ENCODE peak calls at places on chromosome 9, in four cellular contexts. Z, U, R and H are unnamed samples.

GRCh38 chr9:37859043-37859442 is 44.9 kb downstream of the SLC25A51 start:
- DNase-seq in Z (no peak), U (peak; percentile 10), R (no peak), H (no peak)

GRCh38 chr9:127437497-127438264 is 13.5 kb downstream of the ZNF79 start:
- DNase-seq in Z (no peak), U (no peak), R (no peak), H (no peak)

GRCh38 chr9:20044686-20045085 is 255.8 kb upstream of the SLC24A2 start:
- DNase-seq in Z (peak; percentile 28), U (no peak), R (no peak), H (no peak)

GRCh38 chr9:124309665-124310064 is 51.9 kb downstream of the NEK6 start:
- DNase-seq in Z (peak; percentile 98), U (peak; percentile 89), R (no peak), H (no peak)

GRCh38 chr9:1253098-1253979 is 203.2 kb downstream of the DMRT2 start:
- DNase-seq in Z (no peak), U (no peak), R (no peak), H (no peak)

GRCh38 chr9:85899388-85899787 is 41.6 kb upstream of the NAA35 start:
- DNase-seq in Z (no peak), U (no peak), R (no peak), H (no peak)

GRCh38 chr9:109602987-109603386 is 104.9 kb upstream of the PTPN3 start:
- DNase-seq in Z (peak; percentile 77), U (no peak), R (no peak), H (no peak)

GRCh38 chr9:34084562-34084961 is 35.9 kb upstream of the UBAP2 start:
- DNase-seq in Z (peak; percentile 39), U (no peak), R (no peak), H (no peak)

GRCh38 chr9:32677931-32678330 is 42.5 kb upstream of the TAF1L start:
- DNase-seq in Z (peak; percentile 61), U (no peak), R (no peak), H (no peak)

GRCh38 chr9:123611228-123611627 is 255.2 kb downstream of the CRB2 start:
- DNase-seq in Z (no peak), U (no peak), R (no peak), H (no peak)

GRCh38 chr9:130791279-130791894 is 43.7 kb upstream of the ABL1 start:
- DNase-seq in Z (no peak), U (no peak), R (no peak), H (no peak)

GRCh38 chr9:112130997-112131396 is 44.1 kb downstream of the SUSD1 start:
- DNase-seq in Z (no peak), U (no peak), R (no peak), H (no peak)

GRCh38 chr9:101388507-101388993 is 3.7 kb upstream of the BAAT start:
- DNase-seq in Z (no peak), U (no peak), R (no peak), H (no peak)

GRCh38 chr9:37324261-37324683 is 98.2 kb upstream of the GRHPR start:
- DNase-seq in Z (peak; percentile 47), U (no peak), R (no peak), H (no peak)

GRCh38 chr9:69081261-69081660 is 45.7 kb downstream of the FXN start:
- DNase-seq in Z (no peak), U (no peak), R (no peak), H (no peak)

GRCh38 chr9:97889941-97890557 is 32.3 kb downstream of the TRMO start:
- DNase-seq in Z (no peak), U (peak; percentile 46), R (peak; percentile 42), H (peak; percentile 51)

GRCh38 chr9:93231121-93231694 is 47.3 kb downstream of the WNK2 start:
- DNase-seq in Z (no peak), U (no peak), R (no peak), H (no peak)

GRCh38 chr9:89891221-89892052 is 286.6 kb downstream of the GADD45G start:
- DNase-seq in Z (no peak), U (no peak), R (no peak), H (no peak)

GRCh38 chr9:35684921-35685320 is 4.8 kb downstream of the TPM2 start:
- DNase-seq in Z (no peak), U (no peak), R (no peak), H (no peak)

GRCh38 chr9:82789155-82789824 is 273.7 kb downstream of the RASEF start:
- DNase-seq in Z (no peak), U (no peak), R (no peak), H (no peak)

GRCh38 chr9:17401858-17402257 is 177.0 kb upstream of the SH3GL2 start:
- DNase-seq in Z (peak; percentile 29), U (no peak), R (no peak), H (no peak)

GRCh38 chr9:135224921-135225541 is 137.6 kb downstream of the OLFM1 start:
- DNase-seq in Z (no peak), U (no peak), R (no peak), H (no peak)

GRCh38 chr9:82721596-82721995 is 341.3 kb downstream of the RASEF start:
- DNase-seq in Z (peak; percentile 64), U (no peak), R (no peak), H (no peak)

GRCh38 chr9:34508951-34509350 is 13.8 kb downstream of the ENHO start:
- DNase-seq in Z (no peak), U (no peak), R (no peak), H (no peak)

GRCh38 chr9:97038551-97038908 is 412 bp downstream of the CTSV start:
- DNase-seq in Z (no peak), U (no peak), R (no peak), H (no peak)

GRCh38 chr9:69089491-69089890 is 53.9 kb downstream of the FXN start:
- DNase-seq in Z (no peak), U (no peak), R (no peak), H (no peak)

GRCh38 chr9:123371228-123371584 is 15.2 kb downstream of the CRB2 start:
- DNase-seq in Z (no peak), U (no peak), R (no peak), H (no peak)

GRCh38 chr9:70746760-70747159 is 332.3 kb upstream of the KLF9 start:
- DNase-seq in Z (no peak), U (no peak), R (no peak), H (no peak)

GRCh38 chr9:126203313-126203712 is 123.3 kb upstream of the MVB12B start:
- DNase-seq in Z (no peak), U (no peak), R (no peak), H (no peak)

GRCh38 chr9:2459756-2460155 is 161.8 kb upstream of the VLDLR start:
- DNase-seq in Z (no peak), U (no peak), R (no peak), H (no peak)

GRCh38 chr9:110601098-110601497 is 21.6 kb upstream of the SVEP1 start:
- DNase-seq in Z (no peak), U (no peak), R (no peak), H (no peak)

GRCh38 chr9:29816954-29817703 is 2243.8 kb upstream of the C9orf72 start:
- DNase-seq in Z (no peak), U (no peak), R (no peak), H (no peak)

GRCh38 chr9:80437825-80438224 is 866.1 kb downstream of the TLE4 start:
- DNase-seq in Z (no peak), U (no peak), R (no peak), H (no peak)

GRCh38 chr9:15501179-15501578 is 9.6 kb downstream of the PSIP1 start:
- DNase-seq in Z (no peak), U (no peak), R (no peak), H (no peak)

GRCh38 chr9:86549434-86549833 is 195.2 kb upstream of the TUT7 start:
- DNase-seq in Z (peak; percentile 70), U (no peak), R (no peak), H (no peak)

DNA sequence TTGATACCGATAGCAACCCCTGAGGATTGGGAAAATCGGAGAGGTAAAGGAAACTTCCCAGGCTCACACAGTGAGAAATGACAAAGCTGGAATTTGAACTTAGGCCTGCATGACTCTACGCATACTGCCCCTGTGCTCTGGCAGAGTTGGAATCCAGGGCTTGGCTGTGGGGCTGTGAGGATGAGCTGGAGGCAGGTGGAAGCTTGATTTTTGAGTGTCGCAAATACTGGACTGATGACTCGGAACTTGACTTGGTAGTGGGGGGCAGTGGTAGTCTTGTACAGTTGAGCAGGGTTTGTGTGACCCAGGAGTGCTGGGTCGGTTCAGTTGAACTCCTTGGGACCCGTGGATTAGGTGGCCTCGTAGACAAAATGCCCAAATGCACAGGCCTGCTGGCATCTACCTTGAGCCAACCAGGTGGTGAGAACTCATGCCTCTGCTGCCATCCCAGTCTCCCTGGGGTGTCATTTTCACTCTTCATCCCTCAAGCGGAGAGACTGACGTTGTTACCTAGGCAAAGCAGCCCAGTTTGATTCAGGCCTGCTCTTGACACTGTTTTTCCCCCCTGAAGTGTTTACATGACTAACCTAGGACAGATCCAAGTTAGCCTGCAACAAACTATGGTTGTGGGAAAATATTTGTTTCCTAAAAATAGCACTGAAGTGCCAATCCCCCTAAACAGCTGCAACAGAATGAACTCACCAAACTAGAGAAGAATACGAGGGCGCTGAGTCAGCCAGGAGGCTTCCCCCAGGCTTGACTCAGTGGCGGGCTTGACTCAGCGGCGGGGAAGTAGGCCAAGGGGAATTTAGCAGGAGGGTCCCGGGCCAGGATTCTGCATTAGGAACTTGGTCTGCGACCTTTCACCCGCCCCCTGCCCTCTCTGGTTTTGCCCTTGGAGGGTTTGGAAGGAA is 45.7 kb upstream of the ORM1 start:
- DNase-seq in Z (peak; percentile 98), U (no peak), R (no peak), H (no peak)
- H3K4me2 ChIP-seq in Z (peak overlapping the region; percentile 13), U (peak overlapping the region; percentile 13), R (no peak overlapping the region), H (no peak overlapping the region)

DNA sequence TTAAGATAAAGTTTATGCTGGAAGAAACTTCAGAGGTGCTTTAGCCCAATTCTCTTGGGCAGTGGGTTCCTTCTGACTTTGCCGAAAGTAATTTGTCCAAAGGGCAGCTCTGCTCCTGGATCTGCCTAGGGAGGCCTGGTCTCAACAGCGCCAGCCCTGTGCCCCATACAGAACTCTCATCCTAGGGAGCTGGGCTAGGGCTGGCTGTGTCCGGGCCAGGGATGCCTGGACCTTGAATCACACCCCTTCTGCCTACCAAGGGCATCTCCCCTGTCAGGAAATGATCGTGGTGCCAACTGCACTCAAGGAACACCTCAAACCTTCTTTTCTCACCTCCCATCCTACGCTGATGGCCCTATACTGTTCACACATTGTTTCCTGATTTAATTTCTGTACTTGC is 37.3 kb upstream of the NFIB start:
- DNase-seq in Z (no peak), U (no peak), R (no peak), H (no peak)
- H3K4me1 ChIP-seq in Z (no peaks in the 10 kb centered on the region), U (peaks cover 4% of the 10 kb centered on the region), R (no peaks in the 10 kb centered on the region), H (no peaks in the 10 kb centered on the region)

GRCh38 chr9:108245331-108245730 is 610.5 kb downstream of the ACTL7B start:
- DNase-seq in Z (no peak), U (no peak), R (no peak), H (no peak)

GRCh38 chr9:108241384-108241783 is 614.4 kb downstream of the ACTL7B start:
- DNase-seq in Z (no peak), U (no peak), R (no peak), H (no peak)

GRCh38 chr9:108245901-108246300 is 609.9 kb downstream of the ACTL7B start:
- DNase-seq in Z (no peak), U (no peak), R (no peak), H (no peak)

DNA sequence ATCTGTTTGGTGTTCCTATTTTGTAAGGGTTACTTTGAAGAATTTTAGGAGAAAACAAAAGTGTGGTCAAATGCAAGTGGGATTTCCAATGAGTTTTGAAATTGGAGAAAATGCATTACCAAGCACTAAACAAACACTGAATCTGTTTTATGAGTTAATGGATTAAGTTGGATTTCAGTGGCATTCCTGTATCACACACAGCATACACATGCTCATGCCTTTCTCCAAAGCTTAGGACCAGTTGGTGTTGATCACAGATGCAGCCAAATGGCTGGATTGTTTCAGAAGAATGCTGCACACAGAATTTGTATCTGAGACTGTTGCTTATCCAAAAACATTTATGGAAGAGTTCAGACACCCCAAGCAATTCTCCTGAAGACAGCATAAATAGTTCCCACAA is 611.1 kb downstream of the ACTL7B start:
- DNase-seq in Z (no peak), U (no peak), R (no peak), H (no peak)
- H3K4me2 ChIP-seq in Z (no peak overlapping the region), U (no peak overlapping the region), R (no peak overlapping the region), H (no peak overlapping the region)

GRCh38 chr9:129482521-129483466 is 138.1 kb downstream of the C9orf50 start:
- DNase-seq in Z (peak; percentile 90), U (no peak), R (no peak), H (no peak)
- H3K4me1 ChIP-seq in Z (peaks cover 50% of the 10 kb centered on the region), U (peaks cover 91% of the 10 kb centered on the region), R (no peaks in the 10 kb centered on the region), H (peaks cover 4% of the 10 kb centered on the region)